ENCODE peak calls at places on chromosomes 12 and 14, in six cellular contexts. X is thoracic aorta; T is fibroblast of lung; W is left ventricle myocardium inferior; L is activated CD8-positive, alpha-beta T cell treated with anti-CD3 and anti-CD28 coated beads for 36 hours; D is astrocyte of the spinal cord. N is an unnamed sample.

GRCh38 chr14:61712137-61712536 is 16.8 kb downstream of the HIF1A start:
- DNase-seq in T (no peak), X (no peak), D (no peak), W (no peak), L (no peak), N (no peak)

GRCh38 chr12:120181991-120182631 is 12.4 kb downstream of the GCN1 start:
- DNase-seq in D (peak), X (no peak), L (no peak), T (peak), W (no peak), N (peak)

GRCh38 chr12:132546647-132547046 is 56.7 kb downstream of the FBRSL1 start:
- DNase-seq in T (no peak), W (no peak), X (no peak), L (no peak), D (no peak), N (no peak)

GRCh38 chr12:11753151-11753501 is 103.7 kb downstream of the ETV6 start:
- DNase-seq in T (no peak), D (no peak), W (no peak), X (no peak), L (no peak), N (no peak)

GRCh38 chr14:73785834-73786631 is 65.6 kb upstream of the PTGR2 start:
- DNase-seq in W (peak), T (peak), X (peak), D (peak), L (peak), N (peak)

GRCh38 chr14:23069413-23069806 is 12.1 kb upstream of the CDH24 start:
- DNase-seq in D (no peak), W (no peak), T (no peak), L (no peak), X (no peak), N (no peak)

GRCh38 chr12:100391856-100392255 is 35.0 kb downstream of the SLC17A8 start:
- DNase-seq in D (no peak), W (no peak), X (no peak), T (peak), L (no peak), N (peak)

GRCh38 chr12:45121224-45121623 is 70.3 kb upstream of the DBX2 start:
- DNase-seq in W (no peak), X (no peak), L (no peak), D (no peak), T (no peak), N (no peak)

GRCh38 chr12:15322164-15323054 is at the start of gene PTPRO:
- DNase-seq in W (no peak), T (no peak), X (no peak), L (peak), D (peak), N (peak)

GRCh38 chr12:92991134-92991533 is 62.0 kb upstream of the EEA1 start:
- DNase-seq in X (no peak), D (no peak), L (no peak), W (no peak), T (no peak), N (no peak)

GRCh38 chr14:67416085-67416484 is 4.1 kb upstream of the PLEK2 start:
- DNase-seq in D (no peak), T (no peak), X (no peak), W (no peak), L (no peak), N (no peak)

GRCh38 chr14:38135096-38135495 is 72.6 kb upstream of the SSTR1 start:
- DNase-seq in T (no peak), D (no peak), X (no peak), W (no peak), L (no peak), N (no peak)

GRCh38 chr14:70441641-70442040 is 10.3 kb upstream of the ADAM21 start:
- DNase-seq in W (no peak), X (no peak), T (no peak), L (no peak), D (no peak), N (no peak)

GRCh38 chr14:105879867-105880561 is 353.6 kb downstream of the TMEM121 start:
- DNase-seq in D (no peak), W (peak), T (no peak), X (no peak), L (no peak), N (no peak)

GRCh38 chr12:63151898-63152700 is 1.1 kb upstream of the AVPR1A start:
- DNase-seq in D (peak), T (peak), L (peak), X (no peak), W (peak), N (peak)

GRCh38 chr14:24151404-24152080 is 4.2 kb downstream of the RNF31 start:
- DNase-seq in T (no peak), L (no peak), W (no peak), X (no peak), D (no peak), N (no peak)

GRCh38 chr14:104600141-104600643 is 4.4 kb downstream of the TMEM179 start:
- DNase-seq in D (no peak), T (no peak), W (no peak), L (no peak), X (no peak), N (no peak)

GRCh38 chr12:106919910-106920544 is 35.7 kb upstream of the TMEM263 start:
- DNase-seq in D (peak), W (no peak), L (peak), T (peak), X (no peak), N (peak)

GRCh38 chr12:130838284-130838950 is 633 bp downstream of the STX2 start:
- DNase-seq in W (no peak), T (no peak), X (no peak), D (no peak), L (peak), N (peak)

GRCh38 chr12:62643470-62643869 is 176.8 kb downstream of the MON2 start:
- DNase-seq in L (no peak), D (no peak), W (no peak), T (no peak), X (no peak), N (no peak)

GRCh38 chr14:68760771-68761170 is 32.1 kb downstream of the ZFP36L1 start:
- DNase-seq in T (no peak), X (no peak), W (no peak), D (no peak), L (no peak), N (no peak)

GRCh38 chr12:30000401-30000800 is 216.7 kb upstream of the TMTC1 start:
- DNase-seq in T (peak), X (no peak), D (peak), L (no peak), W (no peak), N (peak)

GRCh38 chr12:63989301-63989845 is 144.9 kb downstream of the SRGAP1 start:
- DNase-seq in L (no peak), X (no peak), D (peak), W (no peak), T (peak), N (no peak)

GRCh38 chr12:62933871-62934798 is 815 bp downstream of the PPM1H start:
- DNase-seq in T (peak), W (peak), X (no peak), D (peak), L (peak), N (peak)

GRCh38 chr12:41304526-41304925 is 116.4 kb downstream of the PDZRN4 start:
- DNase-seq in T (no peak), L (no peak), X (no peak), W (no peak), D (no peak), N (no peak)

GRCh38 chr12:49375406-49375805 is 8.1 kb downstream of the SPATS2 start:
- DNase-seq in W (no peak), D (no peak), X (no peak), T (no peak), L (no peak), N (no peak)

GRCh38 chr14:69428289-69428998 is 30.0 kb downstream of the SLC39A9 start:
- DNase-seq in L (no peak), X (no peak), T (no peak), D (no peak), W (no peak), N (no peak)

DNA sequence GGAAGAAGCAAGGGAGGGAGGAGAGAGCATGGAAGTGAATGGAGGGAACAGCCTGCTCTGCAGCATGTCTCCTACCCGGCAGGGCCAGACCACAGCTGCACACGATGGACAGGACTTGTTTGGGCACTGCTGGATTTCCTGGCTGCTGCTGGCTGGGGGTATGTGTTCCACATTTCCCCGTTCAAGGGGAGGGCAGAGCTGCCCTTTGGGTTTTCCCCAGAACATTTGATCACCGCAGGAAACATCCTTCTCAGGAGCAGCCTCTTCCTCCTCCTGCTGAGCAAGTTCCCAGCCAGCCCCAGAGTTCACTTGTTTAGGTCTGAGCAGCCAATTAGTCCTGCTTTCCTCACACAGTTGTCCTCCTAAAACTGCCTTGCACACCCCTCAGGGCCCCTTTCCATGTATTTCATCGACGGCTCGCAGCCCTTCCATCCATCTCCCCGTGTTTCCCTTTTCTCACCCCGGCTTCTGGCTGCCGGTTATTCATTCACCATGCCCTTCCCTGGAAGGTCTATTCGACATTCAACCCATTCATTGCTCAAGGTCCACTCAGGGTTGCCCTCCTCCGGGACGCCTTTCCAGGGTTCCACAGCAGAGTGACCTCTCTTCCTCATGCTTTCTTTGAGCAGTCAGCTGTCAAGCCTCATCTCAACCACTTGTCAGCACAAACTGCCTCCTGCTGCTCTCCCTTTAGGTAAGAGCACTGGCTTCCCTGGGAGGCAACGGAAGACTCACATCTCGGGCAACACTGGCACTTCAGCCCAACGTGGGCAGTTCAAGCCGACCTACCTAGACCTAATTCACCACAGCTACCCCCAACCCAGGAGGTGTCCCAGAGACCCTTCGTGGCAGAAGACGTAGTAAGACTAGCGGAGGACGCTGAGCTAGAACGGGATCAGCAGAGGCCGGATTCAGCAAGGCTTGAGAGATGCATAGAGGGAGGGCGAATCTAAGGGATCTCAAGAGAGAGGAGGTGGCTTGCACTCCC is 20.1 kb upstream of the ANO2 start:
- DNase-seq in W (no peak), D (peak), L (no peak), T (no peak), X (no peak), N (no peak)
- TF ChIP-seq CTCF in W (no peak), D (no peak), L (no peak), T (no peak), X (no peak), N (no peak)

GRCh38 chr12:18153826-18154225 is 63.8 kb upstream of the RERGL start:
- DNase-seq in W (no peak), T (no peak), X (no peak), L (no peak), D (no peak), N (no peak)

GRCh38 chr12:18160901-18161300 is 70.9 kb upstream of the RERGL start:
- DNase-seq in W (no peak), X (no peak), T (no peak), D (no peak), L (no peak), N (no peak)

DNA sequence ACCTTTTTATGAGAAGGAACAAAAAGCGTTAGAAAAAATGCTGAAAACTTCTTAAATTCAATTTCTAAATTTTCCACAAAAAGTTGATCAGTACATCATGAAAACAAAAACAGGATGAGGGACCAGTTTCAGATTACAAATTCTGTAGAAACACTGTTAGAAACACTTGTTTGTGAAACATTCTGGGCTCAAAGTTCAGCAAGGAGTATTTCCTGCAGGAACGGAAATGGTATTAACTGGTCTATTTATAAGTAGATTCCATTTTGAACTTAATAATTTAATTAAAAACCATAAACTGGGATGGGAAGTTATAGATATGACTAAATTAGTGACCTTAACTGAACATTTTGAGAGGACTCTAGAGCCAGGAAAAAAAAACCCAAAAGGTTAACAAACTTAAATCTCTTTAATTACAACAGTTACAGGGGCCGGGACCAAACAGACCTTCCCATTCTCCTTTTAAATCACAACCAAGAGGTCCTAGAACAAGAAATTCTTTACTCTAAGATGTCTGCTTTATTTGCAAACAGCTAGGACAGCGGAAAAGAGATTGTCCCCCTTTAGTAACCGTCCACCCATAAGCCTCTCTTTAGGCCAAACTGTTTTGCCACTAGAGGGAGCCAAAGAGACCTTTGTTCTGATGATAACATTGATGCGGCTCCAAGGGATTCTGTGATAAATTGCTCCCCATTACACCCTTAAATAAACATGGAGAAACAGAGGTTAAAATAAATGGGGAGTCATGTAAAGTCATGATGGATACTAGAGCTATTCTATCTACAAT is 69.0 kb upstream of the RERGL start:
- DNase-seq in X (no peak), T (peak), L (peak), W (no peak), D (peak), N (peak)
- TF ChIP-seq CTCF in X (peak), T (peak), L (peak), W (peak), D (peak), N (peak)

DNA sequence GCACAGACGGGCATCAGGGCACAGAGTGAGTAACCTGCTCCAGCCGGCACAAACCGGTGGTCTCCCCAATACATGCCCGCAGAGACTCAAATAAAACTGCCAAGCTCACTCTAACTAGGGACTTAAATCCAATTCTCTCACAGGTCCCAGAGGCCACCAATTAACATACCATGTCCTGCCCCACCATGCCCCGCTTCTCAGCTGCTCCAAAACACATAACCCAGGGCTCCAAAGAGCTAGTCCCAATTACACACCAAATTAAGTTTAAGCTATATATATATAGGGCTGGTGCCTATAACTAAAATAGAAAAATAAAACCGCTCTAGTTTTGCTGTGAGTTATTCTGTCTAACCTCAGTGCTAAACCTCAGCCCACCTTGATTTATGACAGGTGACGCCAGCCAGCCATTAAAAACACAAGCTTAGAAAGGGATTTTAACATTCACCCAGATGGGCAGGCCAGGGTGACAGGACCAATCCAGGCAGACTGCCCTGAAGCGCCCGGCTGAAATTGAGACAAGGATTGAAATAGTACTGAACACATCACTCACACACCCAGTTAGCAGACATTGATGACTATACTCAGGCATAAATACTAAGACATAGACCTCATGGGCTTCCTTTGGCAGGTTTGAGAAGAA is 80.9 kb downstream of the CLMN start:
- DNase-seq in L (no peak), X (no peak), D (no peak), W (no peak), T (no peak), N (no peak)
- TF ChIP-seq CTCF in L (no peak), X (no peak), D (no peak), W (no peak), T (no peak), N (no peak)

GRCh38 chr14:34826661-34827060 is 48.5 kb downstream of the BAZ1A start:
- DNase-seq in X (no peak), L (no peak), W (no peak), T (peak), D (peak), N (peak)
- TF ChIP-seq CTCF in X (no peak), L (no peak), W (no peak), T (no peak), D (no peak), N (no peak)

GRCh38 chr14:58272589-58273372 is 25.6 kb upstream of the ARID4A start:
- DNase-seq in X (no peak), D (peak), L (no peak), T (peak), W (no peak), N (peak)
- TF ChIP-seq CTCF in X (no peak), D (peak), L (no peak), T (no peak), W (peak), N (no peak)

GRCh38 chr12:52307836-52308806 is 13.1 kb downstream of the KRT83 start:
- DNase-seq in W (peak), D (peak), X (no peak), L (peak), T (peak), N (peak)
- TF ChIP-seq CTCF in W (peak), D (no peak), X (peak), L (peak), T (no peak), N (no peak)

GRCh38 chr14:56224179-56224578 is 106.0 kb downstream of the PELI2 start:
- DNase-seq in L (no peak), D (no peak), T (peak), W (no peak), X (no peak), N (no peak)
- TF ChIP-seq CTCF in L (no peak), D (no peak), T (no peak), W (no peak), X (no peak), N (no peak)

GRCh38 chr12:108967869-108968540 is 52.9 kb downstream of the SVOP start:
- DNase-seq in D (no peak), X (no peak), L (no peak), W (no peak), T (no peak), N (peak)
- TF ChIP-seq CTCF in D (peak), X (no peak), L (peak), W (peak), T (no peak), N (no peak)

GRCh38 chr12:122886161-122886560 is 9.8 kb downstream of the VPS37B start:
- DNase-seq in X (no peak), T (no peak), D (no peak), L (no peak), W (no peak), N (no peak)

GRCh38 chr12:122882908-122883563 is 12.9 kb downstream of the VPS37B start:
- DNase-seq in L (no peak), D (no peak), X (no peak), W (no peak), T (no peak), N (no peak)

GRCh38 chr12:122886851-122887816 is 8.8 kb downstream of the VPS37B start:
- DNase-seq in X (no peak), D (peak), W (no peak), L (peak), T (no peak), N (peak)

GRCh38 chr12:122884091-122884826 is 11.7 kb downstream of the VPS37B start:
- DNase-seq in W (no peak), X (no peak), T (no peak), D (no peak), L (no peak), N (no peak)

GRCh38 chr12:122884860-122885259 is 11.1 kb downstream of the VPS37B start:
- DNase-seq in L (no peak), D (no peak), T (no peak), W (no peak), X (no peak), N (no peak)
- TF ChIP-seq CTCF in L (no peak), D (no peak), T (no peak), W (no peak), X (no peak), N (no peak)